ENCODE peak calls at places on chromosomes 1 and 21, in eight cellular contexts. H, D, E, S, I, A, N and J are unnamed samples.

GRCh38 chr1:40630488-40631223 is 34.8 kb downstream of the RIMS3 start:
- DNase-seq in D (peak; percentile 17), E (no peak), S (peak; percentile 42), A (no peak), H (no peak), I (no peak), N (peak; percentile 32), J (no peak)

GRCh38 chr1:66685670-66686069 is 66.6 kb upstream of the DYNLT5 start:
- DNase-seq in S (no peak), A (no peak), H (no peak), N (peak; percentile 4), D (peak; percentile 38), E (no peak), I (no peak), J (no peak)

GRCh38 chr1:232142403-232143314 is 487.3 kb downstream of the SIPA1L2 start:
- DNase-seq in N (peak; percentile 92), S (no peak), A (no peak), E (no peak), I (no peak), D (peak; percentile 66), H (peak; percentile 84), J (peak; percentile 65)

GRCh38 chr1:2975466-2976179 is 45.6 kb upstream of the ACTRT2 start:
- DNase-seq in A (no peak), N (no peak), I (no peak), H (no peak), S (no peak), D (no peak), E (no peak), J (no peak)

GRCh38 chr1:18309552-18310155 is 171.1 kb upstream of the KLHDC7A start:
- DNase-seq in N (no peak), I (no peak), A (no peak), H (no peak), S (no peak), D (no peak), E (no peak), J (no peak)

GRCh38 chr1:31782066-31782762 is 18.1 kb upstream of the ADGRB2 start:
- DNase-seq in H (no peak), A (no peak), D (no peak), E (no peak), N (no peak), I (no peak), S (no peak), J (peak; percentile 55)

GRCh38 chr1:75308365-75308764 is 174.2 kb downstream of the LHX8 start:
- DNase-seq in I (no peak), D (no peak), E (no peak), N (no peak), H (no peak), A (no peak), S (no peak), J (no peak)

GRCh38 chr1:94778808-94779207 is 41.3 kb upstream of the SLC44A3 start:
- DNase-seq in N (no peak), A (no peak), I (no peak), D (no peak), E (no peak), H (no peak), S (no peak), J (no peak)

GRCh38 chr21:42624936-42625335 is 28.5 kb upstream of the PDE9A start:
- DNase-seq in H (no peak), I (no peak), S (no peak), A (no peak), N (no peak), E (no peak), D (no peak), J (no peak)

GRCh38 chr1:23854568-23854967 is 13.5 kb downstream of the FUCA1 start:
- DNase-seq in I (no peak), N (no peak), D (no peak), E (no peak), A (no peak), H (no peak), S (no peak), J (no peak)